ENCODE peak calls at places on chromosomes 12 and 14, in ten cellular contexts. V is NB4, Y is neural crest cell, L is progenitor cell of endocrine pancreas, S is AG04450, D is sigmoid colon, Z is AG09309, B is dorsolateral prefrontal cortex, J is fibroblast of mammary gland, E is transverse colon. U is an unnamed sample.

GRCh38 chr12:29148065-29148957 is 767 bp upstream of the FAR2 start:
- DNase-seq in B (no peak), Z (no peak), Y (no peak), S (no peak), D (peak), L (no peak), V (peak), E (peak), J (peak), U (no peak)

GRCh38 chr14:104603623-104604401 is 760 bp downstream of the TMEM179 start:
- DNase-seq in B (peak), J (no peak), Y (no peak), S (no peak), L (no peak), D (peak), Z (no peak), V (no peak), E (no peak), U (no peak)

GRCh38 chr12:116687888-116688287 is 50.0 kb downstream of the SPRING1 start:
- DNase-seq in B (no peak), L (no peak), V (peak), E (peak), J (peak), Z (no peak), D (no peak), S (no peak), Y (peak), U (no peak)

GRCh38 chr12:6724409-6724797 is 557 bp downstream of the COPS7A start:
- DNase-seq in E (peak), Y (no peak), Z (no peak), L (peak), S (no peak), J (peak), B (no peak), V (peak), D (peak), U (no peak)

GRCh38 chr12:60059180-60059579 is 463.4 kb downstream of the SLC16A7 start:
- DNase-seq in Z (no peak), Y (no peak), E (no peak), J (peak), V (no peak), S (no peak), D (no peak), L (no peak), B (no peak), U (no peak)

GRCh38 chr14:52694761-52695480 is 437 bp downstream of the ERO1A start:
- DNase-seq in J (peak), D (no peak), B (no peak), Y (no peak), L (peak), V (peak), E (peak), Z (no peak), S (no peak), U (peak)

GRCh38 chr12:88889326-88890110 is 309.2 kb upstream of the KITLG start:
- DNase-seq in S (no peak), V (no peak), Y (no peak), E (no peak), J (peak), D (no peak), L (no peak), B (no peak), Z (peak), U (no peak)

GRCh38 chr12:108129017-108129812 is at the start of gene WSCD2:
- DNase-seq in V (peak), D (peak), E (peak), S (no peak), Z (no peak), B (peak), J (no peak), Y (peak), L (peak), U (no peak)

GRCh38 chr14:51458563-51458955 is 193.2 kb upstream of the FRMD6 start:
- DNase-seq in S (peak), D (no peak), L (no peak), Y (no peak), V (no peak), B (no peak), E (no peak), Z (peak), J (peak), U (peak)

GRCh38 chr12:13570005-13570694 is 373.6 kb downstream of the EMP1 start:
- DNase-seq in Z (no peak), D (no peak), Y (no peak), J (peak), V (no peak), L (no peak), S (no peak), E (no peak), B (no peak), U (no peak)

GRCh38 chr12:7907009-7907408 is 29.0 kb downstream of the SLC2A3 start:
- DNase-seq in Y (peak), J (peak), S (no peak), E (peak), L (peak), D (no peak), B (no peak), V (peak), Z (peak), U (no peak)

GRCh38 chr12:12503384-12504078 is 59.1 kb downstream of the DUSP16 start:
- DNase-seq in D (no peak), B (no peak), Y (no peak), S (no peak), Z (no peak), L (no peak), E (no peak), J (no peak), V (no peak), U (no peak)

GRCh38 chr12:89349814-89350213 is 2.5 kb downstream of the DUSP6 start:
- DNase-seq in L (no peak), B (no peak), Z (no peak), Y (peak), D (peak), E (peak), S (no peak), V (peak), J (peak), U (peak)

GRCh38 chr12:66352197-66352596 is 49.9 kb downstream of the HELB start:
- DNase-seq in V (peak), J (peak), S (no peak), D (no peak), E (no peak), L (peak), Y (peak), B (no peak), Z (no peak), U (peak)

GRCh38 chr14:102764220-102764671 is 13.0 kb upstream of the TRAF3 start:
- DNase-seq in Z (no peak), J (no peak), L (no peak), S (no peak), Y (no peak), V (no peak), B (no peak), E (no peak), D (no peak), U (no peak)

DNA sequence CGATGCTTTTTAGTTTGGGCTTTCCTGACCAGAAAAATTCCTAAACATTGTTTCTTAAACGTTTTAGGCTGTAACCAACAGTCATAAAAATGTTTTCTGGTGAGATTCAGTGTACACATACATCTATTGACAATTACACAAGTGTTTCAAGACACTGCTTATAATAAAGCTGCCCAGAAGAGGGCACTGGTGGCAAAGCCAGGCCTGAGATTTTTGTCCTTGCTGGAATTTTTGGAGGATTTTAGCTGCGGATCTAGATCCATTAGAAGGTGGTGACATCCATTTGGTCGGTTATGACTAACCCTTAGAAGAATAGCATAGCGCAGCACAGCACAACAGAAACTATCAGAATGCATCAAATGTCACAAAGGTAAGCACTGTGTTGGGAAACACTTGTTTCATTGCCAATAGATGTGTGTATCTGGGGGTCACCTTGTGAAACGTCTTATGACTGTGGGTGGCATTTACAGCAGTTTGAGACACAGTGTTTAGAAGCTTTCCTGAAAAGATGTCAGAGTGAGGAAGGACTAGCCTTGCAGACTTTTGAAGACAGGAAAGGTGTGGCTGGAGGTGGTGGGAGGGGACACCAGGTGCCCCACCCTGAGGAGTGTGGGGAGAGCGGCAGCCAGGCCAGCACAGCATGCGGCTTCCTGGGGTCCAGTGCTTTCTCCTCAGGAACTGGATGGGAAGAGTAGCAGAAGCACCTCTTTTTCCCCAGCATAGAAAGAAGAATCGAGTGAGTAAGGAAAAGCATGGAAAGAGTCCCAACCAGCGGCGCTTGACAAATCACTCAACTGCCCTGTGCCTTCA is 54.7 kb upstream of the FKBP4 start:
- DNase-seq in Z (peak), Y (peak), S (peak), J (peak), E (peak), D (no peak), L (no peak), V (no peak), B (no peak), U (peak)
- TF ChIP-seq CTCF in Z (peak), Y (peak), S (peak), J (peak), E (peak), D (peak), L (peak), V (no peak), B (peak), U (peak)

DNA sequence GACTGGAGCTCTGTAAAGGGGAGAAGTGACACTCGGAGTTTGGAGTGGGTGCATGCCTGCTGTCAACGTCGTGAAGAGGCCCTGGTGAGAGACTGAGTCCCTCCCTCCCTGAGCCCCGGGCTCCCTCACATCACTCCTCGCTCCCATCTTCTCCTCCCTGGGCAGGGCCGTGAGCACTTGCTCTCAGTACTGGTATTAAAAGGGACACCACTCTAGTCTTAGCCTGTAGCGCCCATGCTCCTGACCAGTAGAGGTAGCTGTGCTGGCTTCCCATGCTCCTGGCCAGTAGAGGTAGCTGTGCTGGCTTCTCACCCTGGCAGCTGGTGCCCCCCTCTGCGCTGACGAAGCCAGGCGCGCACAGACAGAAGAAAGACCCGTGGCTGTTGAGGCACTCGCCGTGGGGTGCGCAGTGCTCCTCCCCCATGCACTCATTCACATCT is 14.7 kb downstream of the ISCA2 start:
- DNase-seq in S (no peak), V (peak), J (no peak), L (no peak), B (no peak), Z (no peak), D (no peak), E (no peak), Y (no peak), U (no peak)
- TF ChIP-seq CTCF in S (peak), V (peak), J (peak), L (peak), B (no peak), Z (peak), D (no peak), E (no peak), Y (peak), U (peak)

GRCh38 chr12:56256326-56256960 is 1.7 kb downstream of the ANKRD52 start:
- DNase-seq in V (peak), L (no peak), S (no peak), Y (no peak), J (peak), D (no peak), B (no peak), E (no peak), Z (no peak), U (peak)
- TF ChIP-seq CTCF in V (no peak), L (no peak), S (peak), Y (no peak), J (peak), D (no peak), B (no peak), E (no peak), Z (peak), U (peak)

DNA sequence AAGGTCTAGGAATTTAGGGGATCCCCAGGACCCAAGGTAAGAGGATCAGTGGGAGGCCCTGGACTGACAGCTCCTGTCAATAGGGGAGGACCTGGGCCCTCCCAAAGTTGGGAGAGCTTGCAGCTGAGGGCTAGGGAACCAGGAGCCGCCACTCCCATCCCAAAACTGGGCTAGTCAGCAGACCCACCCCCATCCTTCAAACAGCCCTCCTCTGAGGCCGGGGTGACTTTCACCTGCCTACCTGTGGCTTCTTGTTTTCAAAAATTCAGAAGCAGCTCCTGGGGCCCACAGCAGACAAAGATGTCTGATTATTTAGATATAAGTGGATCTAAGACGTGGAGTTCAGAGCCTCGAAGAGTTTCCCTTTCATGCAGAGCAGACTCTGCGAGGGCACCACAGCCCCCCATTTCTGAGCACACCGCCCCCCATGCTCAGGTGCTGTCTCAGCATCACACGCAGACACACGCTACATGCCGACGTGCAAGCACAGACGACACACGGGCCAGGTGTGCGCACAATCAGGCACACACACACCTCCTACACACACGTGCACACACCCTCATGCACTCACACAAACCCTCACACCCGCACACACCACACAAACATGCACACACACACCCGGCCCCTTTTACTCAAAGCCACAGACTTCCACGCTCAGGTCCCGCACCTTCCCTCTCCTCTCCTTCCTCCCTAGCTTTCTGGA is 21.9 kb downstream of the DIO3 start:
- DNase-seq in J (no peak), Z (no peak), D (no peak), E (no peak), V (no peak), S (no peak), Y (no peak), B (peak), L (no peak), U (no peak)
- TF ChIP-seq CTCF in J (no peak), Z (no peak), D (no peak), E (no peak), V (no peak), S (no peak), Y (no peak), B (no peak), L (no peak), U (no peak)

DNA sequence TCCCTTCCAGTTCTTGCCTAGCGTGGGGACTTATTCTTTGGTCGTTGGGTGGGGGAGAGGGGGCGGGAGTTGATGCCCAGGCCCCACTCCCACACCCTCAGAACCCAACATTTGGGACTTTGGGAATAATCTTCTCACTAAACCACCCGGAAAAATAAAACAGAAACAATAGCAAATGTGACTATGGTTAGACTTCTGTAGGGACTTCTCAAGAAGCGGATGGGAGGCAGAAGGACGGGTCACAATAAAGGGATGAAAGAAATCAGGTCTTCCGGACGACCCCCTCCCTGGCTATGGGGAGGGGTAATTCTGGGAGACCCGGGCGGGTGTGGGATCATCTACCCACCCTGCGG is 28.5 kb upstream of the SMUG1 start:
- DNase-seq in S (no peak), D (peak), L (no peak), Z (no peak), J (no peak), B (no peak), V (no peak), E (no peak), Y (no peak), U (no peak)
- TF ChIP-seq CTCF in S (no peak), D (no peak), L (peak), Z (no peak), J (no peak), B (no peak), V (no peak), E (no peak), Y (peak), U (peak)

DNA sequence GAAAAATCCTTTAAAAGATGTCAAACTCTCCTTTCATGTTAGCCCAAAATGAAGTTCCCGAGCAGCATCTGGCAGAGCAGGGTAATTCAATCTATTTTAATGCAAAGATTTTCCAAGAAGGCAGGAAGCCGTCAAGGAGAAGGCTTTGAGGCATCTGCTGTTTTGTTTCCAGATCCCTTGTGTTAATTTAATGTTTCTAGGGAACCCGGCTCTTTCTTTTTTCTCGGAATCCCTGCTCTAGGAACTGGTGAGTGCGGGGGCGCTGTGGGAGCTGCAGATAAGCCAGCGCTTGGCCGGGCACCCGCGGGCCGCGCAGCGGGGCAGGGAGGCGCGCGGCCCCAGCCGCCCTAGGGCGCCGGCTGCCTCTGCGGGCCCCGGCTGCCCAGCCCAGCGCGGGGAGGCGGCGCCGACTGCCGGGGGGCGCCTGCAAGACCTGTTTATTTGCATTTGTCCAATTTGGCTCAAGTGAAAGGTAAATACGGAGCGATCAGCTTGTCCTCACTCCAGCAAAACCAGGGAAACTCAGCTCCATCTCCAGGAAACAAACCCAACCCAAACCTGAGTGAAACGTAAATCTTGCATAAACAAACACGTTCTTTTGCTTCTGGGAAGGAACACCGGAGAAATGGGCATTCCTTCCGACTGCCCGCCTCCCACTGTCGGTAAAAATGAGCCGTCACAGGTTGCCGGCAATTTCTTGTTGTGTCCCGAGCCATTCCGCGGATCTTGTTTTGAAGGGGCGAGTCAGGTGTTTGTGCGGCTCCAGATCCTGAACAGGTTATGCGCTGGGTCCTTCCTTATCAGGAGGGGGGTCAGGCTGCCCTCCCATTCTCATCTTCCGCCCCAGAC is 65.1 kb downstream of the CRADD start:
- DNase-seq in Y (peak), B (peak), V (peak), S (peak), J (peak), E (peak), Z (no peak), D (peak), L (peak), U (peak)
- TF ChIP-seq CTCF in Y (peak), B (peak), V (peak), S (peak), J (peak), E (peak), Z (peak), D (no peak), L (peak), U (peak)

DNA sequence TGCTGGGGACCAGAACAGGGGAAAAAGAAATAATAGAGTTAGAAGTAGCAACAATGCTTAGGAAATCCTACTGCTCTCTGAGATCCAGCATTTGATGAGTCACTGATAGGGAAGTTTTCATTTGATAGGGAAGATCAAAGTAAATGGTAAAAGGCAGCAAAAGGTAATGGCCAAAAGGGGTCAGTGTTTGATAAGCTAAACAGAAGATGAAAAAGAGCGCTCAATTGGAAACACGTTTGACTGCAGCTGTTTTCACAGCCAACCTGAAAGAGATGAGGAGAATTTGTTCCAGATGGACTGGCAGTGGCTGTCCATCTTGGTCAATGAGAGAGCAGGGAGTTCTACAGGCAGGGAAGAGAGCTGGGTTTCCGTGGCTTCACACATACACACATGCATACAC is 264.2 kb downstream of the TMEM132C start:
- DNase-seq in V (peak), Z (no peak), L (no peak), E (no peak), J (no peak), B (no peak), S (no peak), Y (no peak), D (no peak), U (no peak)
- TF ChIP-seq CTCF in V (peak), Z (no peak), L (peak), E (peak), J (no peak), B (no peak), S (no peak), Y (peak), D (no peak), U (no peak)

GRCh38 chr12:50101663-50102062 is 2.1 kb upstream of the GPD1 start:
- DNase-seq in V (peak), L (no peak), D (no peak), E (no peak), Y (no peak), B (no peak), S (peak), J (peak), Z (no peak), U (peak)
- TF ChIP-seq CTCF in V (peak), L (peak), D (no peak), E (peak), Y (peak), B (peak), S (peak), J (peak), Z (peak), U (peak)

DNA sequence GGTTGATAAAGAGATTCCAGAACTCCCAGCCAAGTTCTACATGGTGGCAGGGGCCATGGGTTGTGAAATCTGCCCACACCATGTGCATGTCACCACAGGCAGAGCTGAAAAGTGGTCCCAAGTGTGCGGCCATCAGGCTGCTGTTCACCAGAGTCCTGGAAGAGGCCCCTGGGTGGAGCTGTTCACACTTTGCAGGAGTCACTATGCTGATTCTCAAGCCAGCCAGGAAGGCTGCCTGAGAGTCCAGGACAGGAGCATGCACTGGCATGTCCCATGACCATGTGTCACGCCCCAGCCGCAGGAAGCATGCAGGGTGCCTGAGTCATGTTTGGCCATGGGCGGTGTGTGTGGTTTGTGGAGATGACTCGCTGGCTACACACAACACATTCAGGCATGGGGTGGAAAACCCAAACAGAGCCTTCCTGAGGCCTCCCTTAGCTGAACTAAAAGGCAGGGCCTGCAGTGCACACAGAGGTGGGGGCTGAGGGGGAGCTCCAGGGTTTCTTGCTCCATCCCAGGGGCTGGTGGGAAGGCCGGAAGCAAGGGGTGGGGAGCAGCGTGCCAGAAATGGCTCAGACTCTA is 19.5 kb downstream of the ABCB9 start:
- DNase-seq in E (peak), J (peak), Y (no peak), V (peak), S (peak), Z (peak), L (no peak), D (peak), B (peak), U (peak)
- TF ChIP-seq CTCF in E (peak), J (peak), Y (no peak), V (peak), S (peak), Z (peak), L (no peak), D (no peak), B (no peak), U (peak)

U was measured in HFFc6.